ENCODE peak calls at places on chromosomes 16 and 17, in nine cellular contexts. One of them, this sample, is unnamed. For H3K4me1, the result is how much of the 10 kb centered on the place peaks cover.

GRCh38 chr17:146983-147761 is 9.8 kb downstream of the SCGB1C2 start:
- DNase-seq in GM23338: no peak
- DNase-seq in MM.1S: no peak
- DNase-seq in OCI-LY7: no peak
- DNase-seq in GM23248: no peak
- DNase-seq in HCT116: no peak
- DNase-seq in PC-3: no peak
- DNase-seq in hepatocyte: no peak
- DNase-seq in SK-N-SH: no peak
- DNase-seq in this sample: no peak

GRCh38 chr16:57325458-57325857 is 33.1 kb upstream of the CCL22 start:
- DNase-seq in MM.1S: no peak
- DNase-seq in hepatocyte: no peak
- DNase-seq in SK-N-SH: no peak
- DNase-seq in OCI-LY7: no peak
- DNase-seq in PC-3: peak
- DNase-seq in GM23338: no peak
- DNase-seq in GM23248: peak
- DNase-seq in HCT116: no peak
- DNase-seq in this sample: no peak

GRCh38 chr17:1623057-1623456 is 5.6 kb downstream of the SLC43A2 start:
- DNase-seq in OCI-LY7: no peak
- DNase-seq in PC-3: no peak
- DNase-seq in GM23248: no peak
- DNase-seq in MM.1S: no peak
- DNase-seq in hepatocyte: no peak
- DNase-seq in GM23338: no peak
- DNase-seq in HCT116: no peak
- DNase-seq in SK-N-SH: no peak
- DNase-seq in this sample: no peak

GRCh38 chr17:31787857-31788570 is 71.0 kb downstream of the COPRS start:
- DNase-seq in OCI-LY7: no peak
- DNase-seq in GM23338: no peak
- DNase-seq in PC-3: peak
- DNase-seq in GM23248: peak
- DNase-seq in HCT116: peak
- DNase-seq in MM.1S: no peak
- DNase-seq in hepatocyte: peak
- DNase-seq in SK-N-SH: no peak
- DNase-seq in this sample: no peak

GRCh38 chr17:81404557-81405165 is 9.4 kb downstream of the BAHCC1 start:
- DNase-seq in OCI-LY7: peak
- DNase-seq in GM23248: no peak
- DNase-seq in GM23338: no peak
- DNase-seq in PC-3: no peak
- DNase-seq in hepatocyte: no peak
- DNase-seq in SK-N-SH: no peak
- DNase-seq in HCT116: no peak
- DNase-seq in MM.1S: no peak
- DNase-seq in this sample: no peak

GRCh38 chr16:75379911-75380847 is 53.1 kb downstream of the CFDP1 start:
- DNase-seq in hepatocyte: no peak
- DNase-seq in MM.1S: peak
- DNase-seq in GM23248: no peak
- DNase-seq in PC-3: no peak
- DNase-seq in HCT116: no peak
- DNase-seq in OCI-LY7: peak
- DNase-seq in SK-N-SH: no peak
- DNase-seq in GM23338: no peak
- DNase-seq in this sample: no peak

GRCh38 chr16:69405757-69406156 is 18.7 kb upstream of the CYB5B start:
- DNase-seq in GM23338: no peak
- DNase-seq in MM.1S: no peak
- DNase-seq in GM23248: no peak
- DNase-seq in SK-N-SH: no peak
- DNase-seq in OCI-LY7: no peak
- DNase-seq in HCT116: no peak
- DNase-seq in hepatocyte: no peak
- DNase-seq in PC-3: no peak
- DNase-seq in this sample: no peak

GRCh38 chr17:78789663-78790181 is 7.6 kb upstream of the CYTH1 start:
- DNase-seq in OCI-LY7: no peak
- DNase-seq in GM23248: peak
- DNase-seq in SK-N-SH: peak
- DNase-seq in GM23338: no peak
- DNase-seq in hepatocyte: peak
- DNase-seq in PC-3: no peak
- DNase-seq in MM.1S: no peak
- DNase-seq in HCT116: no peak
- DNase-seq in this sample: no peak

GRCh38 chr16:8370374-8371015 is 219.8 kb downstream of the TMEM114 start:
- DNase-seq in SK-N-SH: no peak
- DNase-seq in GM23248: peak
- DNase-seq in GM23338: peak
- DNase-seq in hepatocyte: peak
- DNase-seq in PC-3: peak
- DNase-seq in HCT116: no peak
- DNase-seq in MM.1S: no peak
- DNase-seq in OCI-LY7: no peak
- DNase-seq in this sample: no peak

GRCh38 chr17:44935116-44935515 is 12.5 kb downstream of the KIF18B start:
- DNase-seq in HCT116: no peak
- DNase-seq in SK-N-SH: peak
- DNase-seq in GM23338: no peak
- DNase-seq in OCI-LY7: no peak
- DNase-seq in PC-3: no peak
- DNase-seq in GM23248: no peak
- DNase-seq in MM.1S: no peak
- DNase-seq in hepatocyte: no peak
- DNase-seq in this sample: no peak

GRCh38 chr17:72121164-72122001 is 563 bp downstream of the SOX9 start:
- DNase-seq in GM23338: peak
- DNase-seq in GM23248: peak
- DNase-seq in hepatocyte: peak
- DNase-seq in SK-N-SH: peak
- DNase-seq in OCI-LY7: no peak
- DNase-seq in PC-3: peak
- DNase-seq in MM.1S: no peak
- DNase-seq in HCT116: no peak
- DNase-seq in this sample: peak

GRCh38 chr16:29850998-29851397 is 12.0 kb downstream of the CDIPT start:
- DNase-seq in HCT116: no peak
- DNase-seq in hepatocyte: no peak
- DNase-seq in SK-N-SH: no peak
- DNase-seq in MM.1S: no peak
- DNase-seq in GM23248: no peak
- DNase-seq in OCI-LY7: no peak
- DNase-seq in PC-3: no peak
- DNase-seq in GM23338: no peak
- DNase-seq in this sample: no peak

GRCh38 chr16:4641306-4641687 is 16.7 kb downstream of the MGRN1 start:
- DNase-seq in OCI-LY7: no peak
- DNase-seq in hepatocyte: no peak
- DNase-seq in HCT116: no peak
- DNase-seq in PC-3: no peak
- DNase-seq in MM.1S: no peak
- DNase-seq in GM23248: no peak
- DNase-seq in GM23338: no peak
- DNase-seq in SK-N-SH: no peak
- DNase-seq in this sample: no peak

GRCh38 chr17:63838586-63839184 is 3.8 kb downstream of the SMARCD2 start:
- DNase-seq in PC-3: peak
- DNase-seq in hepatocyte: peak
- DNase-seq in OCI-LY7: no peak
- DNase-seq in MM.1S: no peak
- DNase-seq in GM23248: peak
- DNase-seq in SK-N-SH: no peak
- DNase-seq in HCT116: no peak
- DNase-seq in GM23338: peak
- DNase-seq in this sample: no peak

GRCh38 chr16:27703545-27703944 is 153.6 kb downstream of the KATNIP start:
- DNase-seq in hepatocyte: no peak
- DNase-seq in SK-N-SH: no peak
- DNase-seq in PC-3: no peak
- DNase-seq in GM23248: peak
- DNase-seq in HCT116: no peak
- DNase-seq in GM23338: no peak
- DNase-seq in MM.1S: peak
- DNase-seq in OCI-LY7: no peak
- DNase-seq in this sample: no peak

GRCh38 chr16:28090646-28091377 is 27.3 kb upstream of the GSG1L start:
- DNase-seq in hepatocyte: no peak
- DNase-seq in PC-3: peak
- DNase-seq in OCI-LY7: no peak
- DNase-seq in GM23248: peak
- DNase-seq in SK-N-SH: peak
- DNase-seq in MM.1S: no peak
- DNase-seq in GM23338: peak
- DNase-seq in HCT116: no peak
- DNase-seq in this sample: peak

GRCh38 chr16:50173318-50173717 is 20.2 kb downstream of the TENT4B start:
- DNase-seq in GM23338: no peak
- DNase-seq in PC-3: no peak
- DNase-seq in GM23248: no peak
- DNase-seq in SK-N-SH: no peak
- DNase-seq in MM.1S: no peak
- DNase-seq in OCI-LY7: no peak
- DNase-seq in hepatocyte: no peak
- DNase-seq in HCT116: no peak
- DNase-seq in this sample: no peak

GRCh38 chr16:50183316-50183715 is 30.2 kb downstream of the TENT4B start:
- DNase-seq in PC-3: no peak
- DNase-seq in GM23338: no peak
- DNase-seq in MM.1S: no peak
- DNase-seq in SK-N-SH: no peak
- DNase-seq in GM23248: peak
- DNase-seq in OCI-LY7: no peak
- DNase-seq in hepatocyte: no peak
- DNase-seq in HCT116: no peak
- DNase-seq in this sample: no peak

GRCh38 chr16:50182441-50182840 is 29.3 kb downstream of the TENT4B start:
- DNase-seq in GM23248: no peak
- DNase-seq in HCT116: no peak
- DNase-seq in PC-3: no peak
- DNase-seq in hepatocyte: no peak
- DNase-seq in OCI-LY7: no peak
- DNase-seq in GM23338: no peak
- DNase-seq in MM.1S: no peak
- DNase-seq in SK-N-SH: no peak
- DNase-seq in this sample: no peak

DNA sequence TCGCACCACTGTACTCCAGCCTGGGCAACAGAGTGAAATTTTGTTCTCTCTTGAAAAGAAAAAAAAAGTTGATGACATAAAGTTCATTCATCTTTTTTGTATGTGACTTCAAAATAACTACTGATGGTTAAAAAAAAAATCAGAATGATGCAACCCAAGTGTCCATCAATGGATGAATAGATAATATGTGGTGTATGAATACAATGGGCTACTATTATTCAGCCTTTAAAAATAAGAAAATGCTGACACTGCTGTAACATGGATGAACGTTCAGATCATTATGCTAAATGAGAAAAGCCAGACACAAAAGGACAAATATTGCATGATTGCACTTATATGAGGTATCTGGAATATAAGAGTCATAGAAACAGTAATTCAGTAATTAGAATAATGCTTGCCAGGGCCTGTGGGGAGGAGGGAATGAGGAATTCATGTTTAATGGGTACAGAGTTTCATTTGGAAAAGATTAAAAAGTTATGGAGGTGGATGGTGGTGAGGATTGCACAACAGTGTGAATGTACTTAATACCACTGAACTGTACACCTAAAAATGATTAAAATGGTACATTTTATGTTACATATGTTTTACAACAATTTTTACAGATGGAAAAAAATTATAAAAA is 25.4 kb downstream of the TENT4B start:
- DNase-seq in GM23338: no peak
- DNase-seq in OCI-LY7: no peak
- DNase-seq in hepatocyte: no peak
- DNase-seq in HCT116: no peak
- DNase-seq in SK-N-SH: no peak
- DNase-seq in GM23248: peak
- DNase-seq in MM.1S: no peak
- DNase-seq in PC-3: no peak
- DNase-seq in this sample: no peak
- H3K4me1 ChIP-seq in GM23338: under half
- H3K4me1 ChIP-seq in OCI-LY7: under half
- H3K4me1 ChIP-seq in hepatocyte: under half
- H3K4me1 ChIP-seq in HCT116: under half
- H3K4me1 ChIP-seq in SK-N-SH: under half
- H3K4me1 ChIP-seq in GM23248: under half
- H3K4me1 ChIP-seq in MM.1S: under half
- H3K4me1 ChIP-seq in PC-3: under half
- H3K4me1 ChIP-seq in this sample: under half

DNA sequence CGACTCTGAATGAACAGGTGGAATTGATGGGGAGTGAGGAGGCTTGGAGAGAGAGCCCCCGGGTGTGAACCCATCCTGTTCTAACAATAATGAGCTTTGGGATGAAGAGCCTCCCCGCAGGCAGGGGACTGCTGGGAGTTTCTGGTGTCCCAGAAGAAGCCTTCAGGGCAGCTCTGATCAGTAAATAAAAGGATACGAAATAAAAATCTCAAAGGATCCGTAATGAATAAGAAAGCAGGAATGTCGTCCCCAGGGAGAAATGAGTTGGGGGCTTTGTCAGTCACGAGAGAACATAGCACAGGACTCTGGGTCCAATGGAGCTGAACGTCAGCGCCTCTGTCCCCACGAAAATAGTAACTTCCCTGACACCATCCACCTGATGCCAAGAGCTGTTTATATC is 113.4 kb downstream of the PITPNC1 start:
- DNase-seq in OCI-LY7: no peak
- DNase-seq in SK-N-SH: no peak
- DNase-seq in GM23248: no peak
- DNase-seq in GM23338: peak
- DNase-seq in hepatocyte: no peak
- DNase-seq in HCT116: no peak
- DNase-seq in MM.1S: no peak
- DNase-seq in PC-3: no peak
- DNase-seq in this sample: peak
- H3K27ac ChIP-seq in OCI-LY7: no peak
- H3K27ac ChIP-seq in SK-N-SH: peak
- H3K27ac ChIP-seq in GM23248: peak
- H3K27ac ChIP-seq in GM23338: peak
- H3K27ac ChIP-seq in hepatocyte: peak
- H3K27ac ChIP-seq in HCT116: no peak
- H3K27ac ChIP-seq in MM.1S: no peak
- H3K27ac ChIP-seq in PC-3: no peak
- H3K27ac ChIP-seq in this sample: no peak

GRCh38 chr17:48612854-48613691 is 2.0 kb downstream of the HOXB8 start:
- DNase-seq in HCT116: no peak
- DNase-seq in MM.1S: no peak
- DNase-seq in GM23338: peak
- DNase-seq in GM23248: peak
- DNase-seq in PC-3: no peak
- DNase-seq in OCI-LY7: peak
- DNase-seq in hepatocyte: peak
- DNase-seq in SK-N-SH: peak
- DNase-seq in this sample: peak
- TF ChIP-seq EZH2phosphoT487 in HCT116: no peak
- TF ChIP-seq EZH2phosphoT487 in MM.1S: no peak
- TF ChIP-seq EZH2phosphoT487 in GM23338: peak
- TF ChIP-seq EZH2phosphoT487 in GM23248: peak
- TF ChIP-seq EZH2phosphoT487 in PC-3: no peak
- TF ChIP-seq EZH2phosphoT487 in OCI-LY7: no peak
- TF ChIP-seq EZH2phosphoT487 in hepatocyte: peak
- TF ChIP-seq EZH2phosphoT487 in SK-N-SH: no peak
- TF ChIP-seq EZH2phosphoT487 in this sample: peak

GRCh38 chr16:26198221-26198620 is 506.5 kb downstream of the HS3ST4 start:
- DNase-seq in MM.1S: no peak
- DNase-seq in HCT116: no peak
- DNase-seq in GM23248: no peak
- DNase-seq in hepatocyte: no peak
- DNase-seq in OCI-LY7: no peak
- DNase-seq in GM23338: no peak
- DNase-seq in PC-3: no peak
- DNase-seq in SK-N-SH: no peak
- DNase-seq in this sample: no peak
- H3K4me1 ChIP-seq in MM.1S: under half
- H3K4me1 ChIP-seq in HCT116: under half
- H3K4me1 ChIP-seq in GM23248: under half
- H3K4me1 ChIP-seq in hepatocyte: under half
- H3K4me1 ChIP-seq in OCI-LY7: under half
- H3K4me1 ChIP-seq in GM23338: under half
- H3K4me1 ChIP-seq in PC-3: under half
- H3K4me1 ChIP-seq in SK-N-SH: under half
- H3K4me1 ChIP-seq in this sample: under half